ENCODE peak calls at places on chromosomes 3 and 15, in four cellular contexts. X, C, N and G are unnamed samples. For H3K36me3, the result is how much of the 10 kb centered on the place peaks cover.

GRCh38 chr3:36730965-36731364 is 33.4 kb downstream of the DCLK3 start:
- DNase-seq in C (no peak), X (no peak), N (no peak), G (no peak)

GRCh38 chr3:97990624-97991277 is 18.5 kb upstream of the RIOX2 start:
- DNase-seq in N (no peak), X (no peak), C (no peak), G (no peak)

GRCh38 chr3:193130576-193130975 is 110.4 kb upstream of the PLAAT1 start:
- DNase-seq in N (no peak), X (no peak), C (no peak), G (no peak)

GRCh38 chr3:57397175-57398026 is 104.9 kb upstream of the ASB14 start:
- DNase-seq in N (peak), C (peak), X (peak), G (peak)

GRCh38 chr3:140006331-140006730 is 71.3 kb downstream of the CLSTN2 start:
- DNase-seq in C (no peak), N (no peak), X (no peak), G (no peak)

GRCh38 chr3:66010348-66011097 is 28.2 kb downstream of the MAGI1 start:
- DNase-seq in C (no peak), N (no peak), X (no peak), G (no peak)

GRCh38 chr15:43406192-43406591 is 35.3 kb downstream of the TUBGCP4 start:
- DNase-seq in C (no peak), N (no peak), X (no peak), G (no peak)

GRCh38 chr3:24503499-24504176 is 9.0 kb upstream of the THRB start:
- DNase-seq in C (no peak), X (no peak), N (no peak), G (no peak)

GRCh38 chr3:141103503-141103902 is 52.4 kb downstream of the SPSB4 start:
- DNase-seq in N (no peak), X (no peak), C (no peak), G (no peak)

GRCh38 chr3:45225465-45226205 is 452 bp downstream of the TMEM158 start:
- DNase-seq in C (no peak), X (peak), N (no peak), G (no peak)

GRCh38 chr3:26293351-26293750 is 329.2 kb upstream of the LRRC3B start:
- DNase-seq in X (no peak), N (no peak), C (no peak), G (no peak)

GRCh38 chr15:79829950-79830349 is 66.9 kb downstream of the MTHFS start:
- DNase-seq in X (no peak), C (no peak), N (no peak), G (no peak)

GRCh38 chr15:92787116-92787515 is 113.0 kb upstream of the CHD2 start:
- DNase-seq in C (no peak), X (no peak), N (no peak), G (no peak)

GRCh38 chr15:65414841-65415621 is 7.7 kb downstream of the IGDCC4 start:
- DNase-seq in N (no peak), C (no peak), X (no peak), G (no peak)

GRCh38 chr3:156005698-156006097 is 114.7 kb upstream of the KCNAB1 start:
- DNase-seq in C (no peak), N (no peak), X (no peak), G (no peak)

GRCh38 chr3:64456674-64457073 is 231.1 kb downstream of the ADAMTS9 start:
- DNase-seq in C (no peak), X (no peak), N (no peak), G (peak)

GRCh38 chr15:90249123-90249863 is at the start of gene TTLL13:
- DNase-seq in C (peak), N (peak), X (peak), G (peak)

GRCh38 chr3:134685881-134686802 is 35.3 kb upstream of the KY start:
- DNase-seq in N (no peak), X (no peak), C (no peak), G (no peak)

GRCh38 chr3:50154840-50155490 is at the start of gene SEMA3F:
- DNase-seq in X (peak), C (peak), N (peak), G (peak)

GRCh38 chr3:48546203-48546829 is 10.3 kb downstream of the PFKFB4 start:
- DNase-seq in X (peak), C (no peak), N (no peak), G (no peak)

GRCh38 chr3:40299130-40299720 is 10.3 kb upstream of the EIF1B start:
- DNase-seq in N (no peak), C (no peak), X (no peak), G (no peak)

GRCh38 chr3:192352142-192352541 is 375.2 kb downstream of the FGF12 start:
- DNase-seq in X (no peak), N (no peak), C (no peak), G (no peak)

GRCh38 chr3:52453496-52454234 is at the start of gene TNNC1:
- DNase-seq in N (no peak), X (no peak), C (no peak), G (no peak)

GRCh38 chr3:36227982-36228381 is 152.3 kb upstream of the STAC start:
- DNase-seq in C (no peak), N (no peak), X (no peak), G (no peak)

DNA sequence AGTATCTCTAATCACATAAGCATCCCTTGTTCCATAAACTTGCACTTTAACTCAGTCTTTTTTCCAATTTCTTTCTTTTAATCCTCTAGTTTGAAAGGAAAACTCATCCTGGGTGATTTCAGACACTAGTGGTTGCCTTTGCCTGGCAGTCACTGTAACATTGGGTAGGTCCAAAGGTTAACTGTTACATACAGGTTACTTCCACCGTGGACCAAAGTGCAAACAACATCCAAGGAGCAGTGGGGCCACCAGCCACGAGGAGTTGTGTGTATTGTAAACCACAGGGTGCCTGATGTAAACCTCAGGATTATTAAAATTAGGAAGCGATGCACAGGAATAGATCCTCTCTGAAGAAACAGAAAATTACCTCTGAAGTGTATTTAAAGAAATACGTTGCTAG is 75.0 kb downstream of the HCN4 start:
- DNase-seq in X (no peak), C (no peak), N (no peak), G (no peak)
- H3K36me3 ChIP-seq in X (under half), C (under half), N (under half), G (under half)

GRCh38 chr15:73295630-73296286 is 73.0 kb downstream of the HCN4 start:
- DNase-seq in X (no peak), C (no peak), N (no peak), G (no peak)

GRCh38 chr15:73296621-73297353 is 72.0 kb downstream of the HCN4 start:
- DNase-seq in X (no peak), C (no peak), N (no peak), G (no peak)

GRCh38 chr15:73298522-73298921 is 70.2 kb downstream of the HCN4 start:
- DNase-seq in C (no peak), X (no peak), N (no peak), G (no peak)
- H3K36me3 ChIP-seq in C (under half), X (under half), N (under half), G (under half)

GRCh38 chr3:168030488-168031054 is 65.2 kb downstream of the GOLIM4 start:
- DNase-seq in C (no peak), N (no peak), X (no peak), G (no peak)

GRCh38 chr3:168034152-168034928 is 61.4 kb downstream of the GOLIM4 start:
- DNase-seq in N (no peak), X (no peak), C (no peak), G (no peak)

GRCh38 chr3:168025076-168025475 is 70.6 kb downstream of the GOLIM4 start:
- DNase-seq in C (no peak), X (no peak), N (no peak), G (no peak)

GRCh38 chr3:168026764-168027163 is 69.0 kb downstream of the GOLIM4 start:
- DNase-seq in X (no peak), N (no peak), C (no peak), G (no peak)

GRCh38 chr3:168029705-168030104 is 66.0 kb downstream of the GOLIM4 start:
- DNase-seq in X (no peak), N (no peak), C (no peak), G (no peak)
- H3K36me3 ChIP-seq in X (under half), N (half or more), C (under half), G (under half)

GRCh38 chr15:40854161-40854560 is 10.3 kb downstream of the SPINT1 start:
- DNase-seq in C (no peak), X (no peak), N (no peak), G (no peak)

GRCh38 chr15:40856736-40857135 is 12.9 kb downstream of the SPINT1 start:
- DNase-seq in C (no peak), X (no peak), N (no peak), G (no peak)

GRCh38 chr15:40853241-40853890 is 9.5 kb downstream of the SPINT1 start:
- DNase-seq in X (no peak), N (no peak), C (no peak), G (no peak)

GRCh38 chr15:40857601-40858351 is 13.9 kb downstream of the SPINT1 start:
- DNase-seq in C (peak), X (peak), N (peak), G (peak)

GRCh38 chr15:40855706-40856234 is 11.9 kb downstream of the SPINT1 start:
- DNase-seq in X (no peak), N (no peak), C (no peak), G (no peak)
- H3K36me3 ChIP-seq in X (under half), N (under half), C (under half), G (under half)

GRCh38 chr3:127608362-127608718 is 10.1 kb downstream of the MCM2 start:
- DNase-seq in C (no peak), N (no peak), X (no peak), G (no peak)

GRCh38 chr3:127606086-127606805 is 8.0 kb downstream of the MCM2 start:
- DNase-seq in C (no peak), N (no peak), X (no peak), G (no peak)

GRCh38 chr3:127610105-127610504 is 11.9 kb downstream of the MCM2 start:
- DNase-seq in C (no peak), X (no peak), N (no peak), G (no peak)

GRCh38 chr3:127606981-127607595 is 8.9 kb downstream of the MCM2 start:
- DNase-seq in N (no peak), C (no peak), X (no peak), G (no peak)

GRCh38 chr3:127607675-127608361 is 9.6 kb downstream of the MCM2 start:
- DNase-seq in X (no peak), C (no peak), N (no peak), G (no peak)
- H3K36me3 ChIP-seq in X (under half), C (under half), N (half or more), G (under half)

DNA sequence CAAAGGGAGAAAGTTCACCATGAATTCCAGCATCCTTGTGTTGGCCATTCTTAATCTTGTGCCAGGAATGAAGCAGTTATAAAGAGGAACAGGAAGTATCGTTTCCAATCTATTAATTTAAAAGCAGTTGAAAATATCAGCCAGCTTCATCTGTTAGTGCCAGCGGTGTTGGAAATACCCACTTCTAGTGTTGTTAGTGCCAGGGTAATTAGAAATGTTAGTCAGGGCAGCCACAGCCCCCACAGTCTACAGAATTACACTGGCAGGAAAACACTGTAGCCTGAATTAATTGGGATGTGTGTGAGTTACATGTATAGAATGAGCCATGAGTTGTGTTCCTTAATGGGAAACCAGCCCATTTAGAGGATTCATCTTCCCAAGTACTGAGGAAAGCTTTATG is 127.8 kb downstream of the GHSR start:
- DNase-seq in N (no peak), C (no peak), X (no peak), G (no peak)
- H3K36me3 ChIP-seq in N (under half), C (under half), X (under half), G (under half)

GRCh38 chr3:129144786-129145185 is 16.1 kb downstream of the ISY1 start:
- DNase-seq in X (no peak), N (no peak), C (no peak), G (no peak)
- H3K36me3 ChIP-seq in X (under half), N (half or more), C (under half), G (under half)